ENCODE peak calls at places on chromosomes 7 and 10, in five cellular contexts. B, F, S, O and U are unnamed samples.

GRCh38 chr10:132974886-132975881 is 32.8 kb upstream of the CFAP46 start:
- DNase-seq in S (no peak), B (no peak), O (peak; percentile 74), F (no peak), U (no peak)

GRCh38 chr7:151103973-151104372 is 17.7 kb downstream of the AGAP3 start:
- DNase-seq in O (no peak), S (no peak), B (no peak), F (no peak), U (no peak)

GRCh38 chr10:113680172-113681111 is 730 bp downstream of the CASP7 start:
- DNase-seq in O (peak; percentile 73), S (peak; percentile 17), B (peak; percentile 24), F (peak; percentile 35), U (peak; percentile 59)

GRCh38 chr7:100476108-100476780 is 2.8 kb downstream of the TSC22D4 start:
- DNase-seq in F (no peak), B (no peak), S (no peak), O (no peak), U (no peak)

GRCh38 chr10:3961082-3961481 is 176.1 kb upstream of the KLF6 start:
- DNase-seq in F (no peak), O (no peak), B (no peak), S (no peak), U (no peak)

GRCh38 chr7:133135451-133135850 is 53.6 kb upstream of the CHCHD3 start:
- DNase-seq in B (peak; percentile 12), F (peak; percentile 15), S (no peak), O (no peak), U (peak; percentile 29)

GRCh38 chr7:82810558-82811259 is 352.0 kb downstream of the PCLO start:
- DNase-seq in O (peak; percentile 77), B (peak; percentile 50), S (peak; percentile 79), F (peak; percentile 60), U (peak; percentile 81)

GRCh38 chr7:117619690-117620089 is 139.9 kb downstream of the CFTR start:
- DNase-seq in F (no peak), S (no peak), B (no peak), O (no peak), U (no peak)

GRCh38 chr7:84248267-84248666 is 53.7 kb upstream of the SEMA3A start:
- DNase-seq in B (peak; percentile 73), F (no peak), O (peak; percentile 58), S (no peak), U (no peak)

GRCh38 chr7:93944673-93945072 is 23.1 kb downstream of the GNG11 start:
- DNase-seq in B (peak; percentile 36), F (no peak), O (peak; percentile 84), S (no peak), U (no peak)

GRCh38 chr7:151157645-151158329 is 9.7 kb downstream of the GBX1 start:
- DNase-seq in O (no peak), F (peak; percentile 12), S (no peak), B (peak; percentile 41), U (peak; percentile 22)

GRCh38 chr10:1188556-1189135 is 132.5 kb downstream of the WDR37 start:
- DNase-seq in S (no peak), O (no peak), F (no peak), B (no peak), U (no peak)

GRCh38 chr7:95690367-95690947 is 81.9 kb upstream of the DYNC1I1 start:
- DNase-seq in F (peak; percentile 51), S (peak; percentile 8), O (peak; percentile 66), B (peak; percentile 51), U (peak; percentile 56)

GRCh38 chr10:67075381-67076001 is 149.7 kb downstream of the LRRTM3 start:
- DNase-seq in B (no peak), F (no peak), S (no peak), O (no peak), U (no peak)